ENCODE peak calls at places on chromosomes 16 and 17, in nine cellular contexts. K is HL-60, Q is esophagus muscularis mucosa, X is transverse colon, U is endothelial cell of umbilical vein, V is spleen, Y is sigmoid colon, E is GM23338, R is suprapubic skin. Z is an unnamed sample.
A peak's percentile ranks its signal among the peaks of the same experiment; 100 is the strongest.

GRCh38 chr16:58854392-58854791 is 120.3 kb upstream of the GOT2 start:
- DNase-seq in Y (no peak), Q (no peak), U (no peak), R (no peak), K (no peak), X (no peak), E (no peak), V (no peak), Z (no peak)

GRCh38 chr16:75789237-75789636 is 62.9 kb upstream of the CPHXL start:
- DNase-seq in E (peak; percentile 74), Y (no peak), R (no peak), V (no peak), Q (no peak), K (peak; percentile 7), X (no peak), U (peak; percentile 46), Z (peak; percentile 18)

GRCh38 chr17:1005361-1005946 is 8.5 kb downstream of the TIMM22 start:
- DNase-seq in V (peak; percentile 78), R (no peak), Y (peak; percentile 91), K (no peak), X (peak; percentile 58), U (peak; percentile 93), Q (no peak), E (no peak), Z (peak; percentile 77)

GRCh38 chr16:20969386-20969785 is 68.8 kb downstream of the LYRM1 start:
- DNase-seq in X (no peak), K (no peak), R (no peak), U (no peak), E (peak; percentile 39), Q (no peak), Y (no peak), V (no peak), Z (no peak)

GRCh38 chr17:42928714-42929496 is 28.3 kb downstream of the G6PC1 start:
- DNase-seq in R (no peak), E (peak; percentile 87), Q (peak; percentile 93), X (peak; percentile 18), U (peak; percentile 81), K (peak; percentile 77), V (no peak), Y (peak; percentile 69), Z (peak; percentile 15)

GRCh38 chr17:31583795-31584340 is 192.4 kb downstream of the RAB11FIP4 start:
- DNase-seq in V (no peak), Q (no peak), X (no peak), Y (no peak), U (peak; percentile 26), K (no peak), E (no peak), R (no peak), Z (no peak)

GRCh38 chr17:75897076-75898019 is 597 bp upstream of the TRIM65 start:
- DNase-seq in V (peak; percentile 76), R (no peak), K (no peak), Y (peak; percentile 84), E (peak; percentile 62), U (no peak), X (peak; percentile 34), Q (no peak), Z (no peak)

GRCh38 chr16:9761870-9762269 is 420.4 kb downstream of the GRIN2A start:
- DNase-seq in X (no peak), K (no peak), Q (no peak), Y (no peak), R (no peak), V (no peak), E (no peak), U (no peak), Z (no peak)

GRCh38 chr17:17096438-17097178 is 54.4 kb downstream of the MPRIP start:
- DNase-seq in U (no peak), K (no peak), R (no peak), Y (no peak), V (peak; percentile 34), E (no peak), Q (no peak), X (peak; percentile 41), Z (no peak)

GRCh38 chr17:72349508-72350472 is 229.0 kb downstream of the SOX9 start:
- DNase-seq in R (no peak), X (no peak), K (no peak), U (no peak), Y (no peak), E (no peak), V (no peak), Q (no peak), Z (peak; percentile 84)

GRCh38 chr17:18920911-18921441 is 31.0 kb upstream of the SLC5A10 start:
- DNase-seq in U (peak; percentile 58), V (no peak), E (no peak), Y (no peak), R (no peak), K (no peak), X (peak; percentile 15), Q (no peak), Z (no peak)

GRCh38 chr17:78583091-78583490 is 5.9 kb upstream of the DNAH17 start:
- DNase-seq in E (peak; percentile 75), R (no peak), K (no peak), Q (no peak), X (no peak), V (peak; percentile 32), Y (no peak), U (no peak), Z (no peak)

GRCh38 chr17:29592850-29593545 is at the start of gene ANKRD13B:
- DNase-seq in V (peak; percentile 90), X (peak; percentile 55), R (no peak), Q (no peak), K (no peak), E (peak; percentile 83), Y (peak; percentile 80), U (no peak), Z (no peak)

GRCh38 chr16:56190903-56191806 is at the start of gene GNAO1:
- DNase-seq in K (no peak), V (peak; percentile 85), U (peak; percentile 12), Y (peak; percentile 91), R (peak; percentile 78), X (peak; percentile 56), Q (no peak), E (peak; percentile 86), Z (peak; percentile 49)

GRCh38 chr17:4420692-4421131 is 13.0 kb upstream of the SPNS3 start:
- DNase-seq in R (no peak), K (peak; percentile 73), U (peak; percentile 70), V (no peak), X (peak; percentile 66), Y (no peak), E (peak; percentile 90), Q (no peak), Z (peak; percentile 50)

GRCh38 chr17:32283745-32284207 is 18.1 kb downstream of the RHBDL3 start:
- DNase-seq in Y (no peak), E (no peak), R (no peak), K (no peak), U (no peak), X (no peak), V (no peak), Q (no peak), Z (no peak)

GRCh38 chr16:88713568-88714419 is 7.5 kb downstream of the CTU2 start:
- DNase-seq in V (no peak), Q (no peak), E (no peak), Y (no peak), K (no peak), R (no peak), U (no peak), X (no peak), Z (no peak)

DNA sequence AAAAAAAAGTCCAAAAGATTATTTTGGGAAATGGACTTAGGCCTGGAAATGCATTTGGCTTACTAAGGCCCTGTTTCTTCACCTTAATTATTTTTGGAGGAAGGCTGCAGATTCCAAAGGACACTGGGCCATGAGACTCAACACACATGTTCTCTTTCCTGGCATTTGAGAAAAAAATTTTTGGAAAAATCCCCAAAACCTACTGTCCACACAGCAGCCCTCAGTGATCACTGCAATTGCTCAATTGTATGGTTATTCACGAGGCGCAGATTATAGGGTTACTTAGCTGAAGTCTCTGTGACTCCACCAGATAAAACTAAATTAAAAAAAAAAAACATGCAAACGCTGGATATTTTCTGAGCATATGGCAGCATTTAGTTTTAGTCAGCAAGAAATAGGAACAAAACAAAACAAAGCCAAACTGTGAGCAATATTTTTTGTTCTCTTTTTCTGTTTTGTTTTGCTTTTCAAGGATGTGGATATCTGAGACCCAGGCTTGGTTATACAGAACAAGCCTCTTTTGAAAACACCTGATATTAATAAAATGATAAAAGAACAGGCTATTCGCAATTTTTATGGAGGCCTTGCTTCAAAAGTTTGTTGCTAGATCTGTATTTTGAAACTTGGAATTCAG is 83.8 kb upstream of the FAM20A start:
- DNase-seq in E (no peak), V (no peak), X (no peak), U (no peak), Y (no peak), Q (no peak), R (no peak), K (no peak), Z (no peak)
- TF ChIP-seq POLR2AphosphoS5 in E (no peak), V (no peak), X (no peak), U (no peak), Y (peak; percentile 40), Q (no peak), R (no peak), K (no peak), Z (no peak)

GRCh38 chr17:50361561-50362480 is 11.2 kb downstream of the MRPL27 start:
- DNase-seq in X (peak; percentile 66), E (peak; percentile 84), R (no peak), Y (peak; percentile 75), V (no peak), K (peak; percentile 74), Q (no peak), U (peak; percentile 61), Z (peak; percentile 56)
- TF ChIP-seq CTCF in X (peak; percentile 84), E (peak; percentile 82), R (peak; percentile 78), Y (peak; percentile 67), V (peak; percentile 83), K (peak; percentile 77), Q (peak; percentile 74), U (peak; percentile 77), Z (peak; percentile 71)

GRCh38 chr17:64115043-64115698 is 14.8 kb downstream of the ERN1 start:
- DNase-seq in V (no peak), X (no peak), Q (no peak), R (no peak), U (no peak), Y (no peak), K (no peak), E (no peak), Z (peak; percentile 37)

GRCh38 chr17:64112978-64113377 is 17.0 kb downstream of the ERN1 start:
- DNase-seq in X (no peak), V (no peak), R (no peak), Y (no peak), Q (no peak), E (no peak), K (no peak), U (no peak), Z (no peak)

GRCh38 chr17:64118452-64118979 is 11.4 kb downstream of the ERN1 start:
- DNase-seq in X (peak; percentile 32), Y (peak; percentile 68), V (no peak), R (no peak), E (no peak), U (peak; percentile 22), Q (no peak), K (peak; percentile 78), Z (peak; percentile 16)

GRCh38 chr17:64120159-64120558 is 9.8 kb downstream of the ERN1 start:
- DNase-seq in U (no peak), V (no peak), Y (no peak), K (no peak), Q (no peak), R (no peak), X (no peak), E (no peak), Z (no peak)

GRCh38 chr17:64115871-64116534 is 13.9 kb downstream of the ERN1 start:
- DNase-seq in E (no peak), R (no peak), V (no peak), X (no peak), U (no peak), K (no peak), Y (no peak), Q (no peak), Z (no peak)
- TF ChIP-seq POLR2AphosphoS5 in E (no peak), R (no peak), V (no peak), X (no peak), U (no peak), K (no peak), Y (no peak), Q (no peak), Z (no peak)

GRCh38 chr17:81193051-81193410 is 27.0 kb upstream of the AATK start:
- DNase-seq in E (no peak), V (no peak), Q (no peak), K (no peak), U (no peak), R (no peak), Y (no peak), X (no peak), Z (no peak)
- TF ChIP-seq CTCF in E (no peak), V (no peak), Q (no peak), K (no peak), U (no peak), R (no peak), Y (no peak), X (no peak), Z (no peak)